ENCODE peak calls at places on chromosomes 1 and 21, in eight cellular contexts. One of them, this sample, is unnamed.

GRCh38 chr21:36909423-36909822 is 57.0 kb downstream of the HLCS start:
- DNase-seq in CD4-positive, alpha-beta memory T cell: no peak
- DNase-seq in hepatic stellate cell: no peak
- DNase-seq in HT1080: no peak
- DNase-seq in LoVo: no peak
- DNase-seq in NCI-H1417: no peak
- DNase-seq in stimulated activated CD4-positive, alpha-beta T cell treated with anti-CD3 and anti-CD28 coated beads, Interleukin-2, amount 100 ng/mL, for 24 hours: no peak
- DNase-seq in AG04450: no peak
- DNase-seq in this sample: no peak

GRCh38 chr1:217554849-217555248 is 76.0 kb downstream of the GPATCH2 start:
- DNase-seq in CD4-positive, alpha-beta memory T cell: no peak
- DNase-seq in hepatic stellate cell: no peak
- DNase-seq in HT1080: no peak
- DNase-seq in LoVo: no peak
- DNase-seq in NCI-H1417: no peak
- DNase-seq in stimulated activated CD4-positive, alpha-beta T cell treated with anti-CD3 and anti-CD28 coated beads, Interleukin-2, amount 100 ng/mL, for 24 hours: no peak
- DNase-seq in AG04450: no peak
- DNase-seq in this sample: no peak

GRCh38 chr1:184272178-184272866 is 114.5 kb upstream of the C1orf21 start:
- DNase-seq in CD4-positive, alpha-beta memory T cell: no peak
- DNase-seq in hepatic stellate cell: peak
- DNase-seq in HT1080: peak
- DNase-seq in LoVo: no peak
- DNase-seq in NCI-H1417: peak
- DNase-seq in stimulated activated CD4-positive, alpha-beta T cell treated with anti-CD3 and anti-CD28 coated beads, Interleukin-2, amount 100 ng/mL, for 24 hours: no peak
- DNase-seq in AG04450: no peak
- DNase-seq in this sample: no peak

GRCh38 chr1:16236091-16236494 is 890 bp downstream of the CPLANE2 start:
- DNase-seq in CD4-positive, alpha-beta memory T cell: peak
- DNase-seq in hepatic stellate cell: peak
- DNase-seq in HT1080: peak
- DNase-seq in LoVo: peak
- DNase-seq in NCI-H1417: peak
- DNase-seq in stimulated activated CD4-positive, alpha-beta T cell treated with anti-CD3 and anti-CD28 coated beads, Interleukin-2, amount 100 ng/mL, for 24 hours: peak
- DNase-seq in AG04450: no peak
- DNase-seq in this sample: no peak

GRCh38 chr21:17828223-17828622 is 9.1 kb upstream of the C21orf91 start:
- DNase-seq in CD4-positive, alpha-beta memory T cell: no peak
- DNase-seq in hepatic stellate cell: no peak
- DNase-seq in HT1080: no peak
- DNase-seq in LoVo: no peak
- DNase-seq in NCI-H1417: no peak
- DNase-seq in stimulated activated CD4-positive, alpha-beta T cell treated with anti-CD3 and anti-CD28 coated beads, Interleukin-2, amount 100 ng/mL, for 24 hours: no peak
- DNase-seq in AG04450: no peak
- DNase-seq in this sample: no peak

GRCh38 chr21:42398130-42398394 is 2.2 kb upstream of the TMPRSS3 start:
- DNase-seq in CD4-positive, alpha-beta memory T cell: no peak
- DNase-seq in hepatic stellate cell: no peak
- DNase-seq in HT1080: no peak
- DNase-seq in LoVo: no peak
- DNase-seq in NCI-H1417: no peak
- DNase-seq in stimulated activated CD4-positive, alpha-beta T cell treated with anti-CD3 and anti-CD28 coated beads, Interleukin-2, amount 100 ng/mL, for 24 hours: no peak
- DNase-seq in AG04450: no peak
- DNase-seq in this sample: no peak

GRCh38 chr1:246769306-246769705 is 45.1 kb downstream of the SCCPDH start:
- DNase-seq in CD4-positive, alpha-beta memory T cell: no peak
- DNase-seq in hepatic stellate cell: no peak
- DNase-seq in HT1080: no peak
- DNase-seq in LoVo: no peak
- DNase-seq in NCI-H1417: no peak
- DNase-seq in stimulated activated CD4-positive, alpha-beta T cell treated with anti-CD3 and anti-CD28 coated beads, Interleukin-2, amount 100 ng/mL, for 24 hours: no peak
- DNase-seq in AG04450: peak
- DNase-seq in this sample: no peak

GRCh38 chr21:45974073-45975016 is 7.2 kb upstream of the COL6A1 start:
- DNase-seq in CD4-positive, alpha-beta memory T cell: no peak
- DNase-seq in hepatic stellate cell: peak
- DNase-seq in HT1080: peak
- DNase-seq in LoVo: peak
- DNase-seq in NCI-H1417: peak
- DNase-seq in stimulated activated CD4-positive, alpha-beta T cell treated with anti-CD3 and anti-CD28 coated beads, Interleukin-2, amount 100 ng/mL, for 24 hours: no peak
- DNase-seq in AG04450: no peak
- DNase-seq in this sample: no peak

GRCh38 chr21:35622612-35623011 is 437.7 kb downstream of the SETD4 start:
- DNase-seq in CD4-positive, alpha-beta memory T cell: no peak
- DNase-seq in hepatic stellate cell: no peak
- DNase-seq in HT1080: no peak
- DNase-seq in LoVo: no peak
- DNase-seq in NCI-H1417: no peak
- DNase-seq in stimulated activated CD4-positive, alpha-beta T cell treated with anti-CD3 and anti-CD28 coated beads, Interleukin-2, amount 100 ng/mL, for 24 hours: no peak
- DNase-seq in AG04450: no peak
- DNase-seq in this sample: no peak

GRCh38 chr1:27042670-27043069 is 30.0 kb upstream of the TENT5B start:
- DNase-seq in CD4-positive, alpha-beta memory T cell: no peak
- DNase-seq in hepatic stellate cell: no peak
- DNase-seq in HT1080: no peak
- DNase-seq in LoVo: no peak
- DNase-seq in NCI-H1417: peak
- DNase-seq in stimulated activated CD4-positive, alpha-beta T cell treated with anti-CD3 and anti-CD28 coated beads, Interleukin-2, amount 100 ng/mL, for 24 hours: no peak
- DNase-seq in AG04450: no peak
- DNase-seq in this sample: no peak

GRCh38 chr1:66752000-66752592 is at the start of gene DYNLT5:
- DNase-seq in CD4-positive, alpha-beta memory T cell: no peak
- DNase-seq in hepatic stellate cell: peak
- DNase-seq in HT1080: no peak
- DNase-seq in LoVo: no peak
- DNase-seq in NCI-H1417: no peak
- DNase-seq in stimulated activated CD4-positive, alpha-beta T cell treated with anti-CD3 and anti-CD28 coated beads, Interleukin-2, amount 100 ng/mL, for 24 hours: peak
- DNase-seq in AG04450: no peak
- DNase-seq in this sample: no peak

GRCh38 chr1:111406325-111406768 is 21.2 kb downstream of the OVGP1 start:
- DNase-seq in CD4-positive, alpha-beta memory T cell: peak
- DNase-seq in hepatic stellate cell: no peak
- DNase-seq in HT1080: no peak
- DNase-seq in LoVo: no peak
- DNase-seq in NCI-H1417: peak
- DNase-seq in stimulated activated CD4-positive, alpha-beta T cell treated with anti-CD3 and anti-CD28 coated beads, Interleukin-2, amount 100 ng/mL, for 24 hours: peak
- DNase-seq in AG04450: no peak
- DNase-seq in this sample: peak